ENCODE peak calls at places on chromosomes 7 and 10, in ten cellular contexts. L is GM12865; C is dorsolateral prefrontal cortex; D is AG09309; J is fibroblast of mammary gland; W is astrocyte; I is HAP-1; X is CD8-positive, alpha-beta memory T cell; R is colonic mucosa; B is AG10803. F is an unnamed sample.

GRCh38 chr7:88480901-88481300 is 174.2 kb upstream of the STEAP4 start:
- DNase-seq in D (no peak), R (peak), J (peak), X (no peak), I (no peak), C (peak), L (no peak), B (no peak), W (no peak), F (no peak)

GRCh38 chr7:147483634-147484292 is 1106.8 kb upstream of the C7orf33 start:
- DNase-seq in I (no peak), R (no peak), L (no peak), X (no peak), J (peak), W (peak), C (no peak), B (no peak), D (no peak), F (peak)

GRCh38 chr7:149856583-149856982 is 17.2 kb upstream of the ATP6V0E2 start:
- DNase-seq in W (no peak), L (no peak), C (no peak), X (peak), I (no peak), J (no peak), B (no peak), D (no peak), R (no peak), F (no peak)

GRCh38 chr7:24718977-24719491 is 38.2 kb downstream of the GSDME start:
- DNase-seq in L (peak), C (no peak), X (no peak), I (no peak), B (no peak), J (no peak), R (no peak), W (no peak), D (no peak), F (no peak)

GRCh38 chr10:6737758-6738463 is 157.8 kb upstream of the PRKCQ start:
- DNase-seq in D (no peak), B (peak), C (no peak), I (no peak), X (no peak), J (peak), L (no peak), W (peak), R (no peak), F (peak)

GRCh38 chr10:77846718-77847311 is 79.7 kb downstream of the DLG5 start:
- DNase-seq in R (peak), X (peak), W (peak), C (peak), L (peak), I (peak), J (peak), D (no peak), B (peak), F (peak)

GRCh38 chr10:110525349-110526260 is 27.9 kb downstream of the DUSP5 start:
- DNase-seq in B (peak), I (no peak), J (peak), L (no peak), W (peak), R (no peak), D (no peak), X (no peak), C (no peak), F (peak)

GRCh38 chr10:24790599-24790998 is 66.9 kb upstream of the ARHGAP21 start:
- DNase-seq in X (no peak), D (no peak), W (peak), R (no peak), J (no peak), L (no peak), I (no peak), B (no peak), C (peak), F (no peak)

GRCh38 chr10:92876509-92877036 is 28.3 kb downstream of the EXOC6 start:
- DNase-seq in C (no peak), B (no peak), I (no peak), D (no peak), X (no peak), L (no peak), J (no peak), W (no peak), R (no peak), F (no peak)

GRCh38 chr7:27709137-27710075 is 30.6 kb upstream of the TAX1BP1 start:
- DNase-seq in J (peak), X (no peak), I (no peak), L (no peak), R (no peak), C (no peak), B (peak), W (peak), D (peak), F (peak)
- H3K4me3 ChIP-seq in J (no peak), X (no peak), I (no peak), L (no peak), R (no peak), C (no peak), B (no peak), W (no peak), D (no peak), F (no peak)

DNA sequence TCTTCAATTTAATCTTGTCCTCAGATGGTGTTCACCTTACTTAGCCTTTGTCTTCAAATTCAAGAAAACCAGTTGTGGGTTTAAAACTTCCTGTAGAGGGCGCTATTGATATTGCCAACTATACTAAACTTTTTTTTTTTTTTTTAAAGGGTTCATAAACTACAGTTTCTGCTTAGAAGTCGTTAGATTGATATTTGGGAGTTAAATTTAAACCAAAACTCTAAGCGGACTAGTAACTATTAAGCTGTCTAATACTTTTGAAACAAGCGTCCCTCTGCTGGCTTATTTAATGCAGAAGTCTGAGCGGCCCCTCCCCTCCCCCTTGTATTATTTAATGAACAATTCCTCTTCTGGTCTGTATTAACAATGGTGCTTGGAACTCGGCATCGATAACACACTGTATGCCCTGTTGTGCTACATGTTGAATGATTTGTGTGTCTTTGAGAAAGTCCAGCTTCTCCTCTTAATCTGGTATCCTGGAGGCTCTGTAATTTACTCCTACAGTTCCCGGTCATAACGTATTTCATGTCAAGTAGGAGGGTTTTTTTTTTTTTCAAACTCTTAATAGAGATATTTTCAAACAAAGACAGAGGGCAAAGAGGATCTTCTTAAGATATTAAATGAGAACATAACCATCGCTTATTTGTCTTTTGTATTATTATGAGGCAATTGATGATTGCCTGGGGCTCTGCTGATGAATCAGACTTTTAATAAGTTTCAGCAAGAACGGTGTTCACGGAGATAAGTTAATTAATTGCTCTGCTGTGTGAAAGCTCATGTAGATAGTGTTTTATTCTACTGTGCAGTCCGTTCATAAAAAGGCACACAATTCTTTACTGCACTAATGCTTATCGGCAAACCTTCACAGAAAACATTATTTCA is 22.6 kb upstream of the CREB5 start:
- DNase-seq in W (peak), D (peak), X (no peak), J (peak), B (peak), I (peak), R (no peak), L (peak), C (no peak), F (peak)
- H3K4me3 ChIP-seq in W (peak), D (no peak), X (no peak), J (peak), B (peak), I (no peak), R (no peak), L (no peak), C (peak), F (peak)

DNA sequence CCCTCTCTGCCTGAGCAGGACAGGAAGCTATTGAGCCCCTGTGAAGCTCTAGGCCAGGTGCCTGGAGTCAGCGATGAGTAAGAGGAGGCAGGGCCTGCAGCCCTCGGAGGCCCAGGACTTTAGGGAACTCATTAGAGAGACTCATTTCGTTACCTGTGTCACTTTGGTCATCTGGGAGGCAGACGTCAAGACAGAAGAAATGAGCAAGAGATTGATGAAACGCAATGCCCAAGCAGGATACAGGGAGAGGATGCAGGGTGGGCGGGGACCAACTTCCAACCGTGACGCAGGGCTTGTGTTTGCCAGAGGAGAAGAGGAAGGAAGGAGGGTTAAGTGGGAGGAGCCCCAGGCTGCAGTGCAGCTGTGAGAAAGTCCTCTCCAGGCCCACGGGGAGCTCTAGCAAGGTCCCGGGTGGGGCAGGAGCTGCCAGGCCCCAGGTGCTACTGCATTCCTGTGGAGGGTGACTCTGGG is 26.4 kb upstream of the GNA12 start:
- DNase-seq in R (peak), B (peak), C (no peak), I (no peak), W (peak), J (peak), X (no peak), L (peak), D (no peak), F (peak)
- H3K4me3 ChIP-seq in R (no peak), B (no peak), C (no peak), I (no peak), W (no peak), J (no peak), X (peak), L (no peak), D (no peak), F (no peak)

DNA sequence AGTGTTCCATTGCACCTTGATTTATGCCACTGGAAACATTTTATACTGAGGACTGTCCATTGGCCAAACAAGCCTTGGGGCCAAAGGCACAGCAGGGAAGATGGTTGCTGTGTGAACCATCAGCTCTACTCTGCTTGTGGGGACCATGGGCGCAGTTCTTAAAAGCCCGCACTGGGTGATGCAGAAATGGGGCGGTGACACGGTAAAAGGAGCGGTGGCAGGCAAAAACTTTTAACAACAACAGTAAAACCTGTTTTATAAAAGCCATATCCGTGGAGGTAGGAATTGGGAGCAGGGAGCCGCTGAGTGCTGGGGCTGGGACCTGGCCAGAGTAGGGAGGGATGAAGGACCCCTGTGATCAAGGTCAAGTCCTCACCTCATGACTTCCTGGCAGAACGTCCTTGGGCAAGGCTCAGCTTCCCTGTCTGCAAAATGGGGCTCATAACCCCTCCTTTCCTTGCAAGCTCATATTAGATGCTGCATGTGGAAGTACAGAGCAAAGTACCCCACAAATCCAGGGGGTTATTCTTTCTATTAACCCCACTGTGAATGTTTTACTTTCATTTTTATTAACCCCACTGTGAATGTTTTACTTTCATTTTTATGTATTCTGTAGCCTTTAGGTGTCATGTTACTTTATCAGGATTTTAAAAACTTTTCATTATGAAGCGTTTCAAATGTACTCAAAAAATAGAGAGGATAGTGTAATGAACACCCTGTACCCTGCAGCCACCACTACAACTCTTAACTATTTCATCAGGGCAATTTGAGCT is 78.3 kb downstream of the GRK5 start:
- DNase-seq in W (no peak), D (no peak), C (no peak), X (no peak), R (no peak), J (no peak), L (no peak), I (no peak), B (no peak), F (no peak)
- H3K4me3 ChIP-seq in W (no peak), D (no peak), C (no peak), X (peak), R (no peak), J (no peak), L (peak), I (no peak), B (no peak), F (no peak)

GRCh38 chr7:143887078-143887477 is 14.9 kb downstream of the TCAF1 start:
- DNase-seq in J (no peak), X (no peak), R (no peak), W (no peak), B (no peak), C (no peak), D (no peak), L (no peak), I (no peak), F (no peak)

GRCh38 chr7:143882611-143883078 is 19.3 kb downstream of the TCAF1 start:
- DNase-seq in C (peak), W (peak), R (peak), B (peak), I (no peak), J (peak), X (no peak), L (no peak), D (no peak), F (peak)

GRCh38 chr7:143884276-143884977 is 17.5 kb downstream of the TCAF1 start:
- DNase-seq in C (no peak), D (no peak), B (no peak), R (no peak), L (no peak), I (no peak), X (no peak), J (no peak), W (no peak), F (no peak)

GRCh38 chr7:143885951-143886350 is 16.0 kb downstream of the TCAF1 start:
- DNase-seq in R (no peak), W (no peak), I (no peak), D (no peak), L (no peak), B (no peak), C (no peak), J (no peak), X (no peak), F (no peak)

DNA sequence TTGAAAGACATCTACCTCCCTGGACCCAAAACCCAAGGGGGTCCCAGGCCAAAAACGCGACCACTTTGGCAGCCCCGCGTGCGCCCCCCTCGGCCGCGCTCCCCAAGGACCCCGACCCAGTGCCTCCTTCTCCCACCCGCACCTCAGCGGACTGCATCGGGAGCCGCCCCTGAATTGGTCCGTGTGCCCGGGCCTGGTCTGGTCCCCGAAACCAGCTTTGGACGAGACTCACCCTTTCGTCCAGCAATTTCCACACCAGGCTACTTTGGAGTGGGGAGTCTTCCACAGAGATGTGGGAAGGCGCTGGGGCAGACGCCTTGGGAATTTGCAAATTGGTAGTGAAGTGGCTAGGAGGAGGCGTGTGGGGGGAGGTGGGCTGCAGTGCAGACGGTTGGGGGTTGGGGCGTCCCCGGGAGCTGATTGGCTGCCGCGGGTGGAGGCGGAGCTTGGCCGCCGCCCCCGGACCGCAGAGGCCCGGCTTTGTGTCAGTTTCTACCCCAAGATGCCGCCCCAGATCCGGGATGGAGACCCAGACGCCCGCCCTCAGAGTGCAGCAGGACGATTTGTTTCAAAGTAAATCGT is 16.9 kb downstream of the TCAF1 start:
- DNase-seq in L (peak), C (peak), J (peak), B (peak), X (no peak), W (peak), D (no peak), I (no peak), R (peak), F (peak)
- H3K4me3 ChIP-seq in L (no peak), C (peak), J (peak), B (peak), X (no peak), W (peak), D (peak), I (no peak), R (peak), F (peak)

GRCh38 chr10:49613160-49613881 is 516 bp upstream of the CHAT start:
- DNase-seq in L (no peak), D (no peak), X (no peak), I (no peak), R (no peak), W (no peak), C (no peak), B (no peak), J (no peak), F (no peak)
- H3K4me3 ChIP-seq in L (no peak), D (no peak), X (no peak), I (no peak), R (no peak), W (no peak), C (no peak), B (no peak), J (no peak), F (no peak)

DNA sequence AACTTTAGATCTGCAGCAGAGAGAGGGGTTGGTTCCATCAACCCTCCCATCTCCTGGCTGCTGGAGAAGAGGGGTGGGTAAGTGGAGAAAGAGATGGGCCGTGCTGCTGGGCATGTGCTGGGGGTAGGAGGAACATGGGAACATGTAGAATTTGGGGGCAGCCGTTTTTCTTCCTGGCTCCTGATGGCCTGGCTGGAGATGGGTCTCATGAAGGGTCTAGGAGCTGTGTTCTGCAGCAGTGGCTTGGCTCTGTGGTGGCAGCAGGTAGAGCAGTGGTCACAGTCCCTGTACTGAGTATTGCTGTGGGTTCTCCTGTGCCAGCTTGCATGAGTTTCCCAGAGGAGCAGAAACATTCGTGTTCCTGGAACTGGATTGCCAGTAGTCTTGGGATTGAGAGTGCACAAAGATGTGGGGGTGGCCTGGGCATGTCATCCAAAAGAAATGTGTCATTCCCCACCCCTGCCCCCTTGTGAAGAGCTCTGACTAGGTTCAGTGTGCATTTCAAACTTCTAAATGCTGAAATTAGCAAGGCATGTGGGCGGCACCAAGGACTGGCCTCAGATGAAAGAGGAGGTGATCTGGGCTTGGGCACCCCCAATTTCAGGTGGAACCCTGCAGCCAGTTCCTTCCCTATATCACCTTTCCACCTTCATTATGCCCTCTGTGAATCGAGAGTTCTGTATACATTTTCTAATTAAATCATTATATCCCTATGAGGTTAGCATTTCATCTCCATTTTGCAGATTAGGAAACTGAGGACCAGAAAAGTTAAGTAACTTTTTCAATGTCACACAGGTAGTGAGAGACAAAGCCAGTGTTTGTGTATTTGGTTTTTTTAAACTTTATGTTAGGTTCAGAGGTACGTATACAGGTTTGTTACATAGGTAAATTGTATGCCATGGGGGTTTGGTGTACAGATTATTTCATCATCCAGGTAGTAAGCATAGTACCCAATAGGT is 2.1 kb downstream of the CHST3 start:
- DNase-seq in R (no peak), D (no peak), J (peak), I (no peak), L (no peak), C (no peak), X (no peak), W (peak), B (peak), F (peak)
- H3K4me3 ChIP-seq in R (no peak), D (peak), J (peak), I (peak), L (no peak), C (peak), X (no peak), W (peak), B (peak), F (peak)

GRCh38 chr7:22433710-22434460 is 66.1 kb downstream of the STEAP1B start:
- DNase-seq in B (peak), R (no peak), X (no peak), W (peak), I (no peak), L (no peak), C (no peak), D (no peak), J (peak), F (peak)

GRCh38 chr7:22438994-22439393 is 61.0 kb downstream of the STEAP1B start:
- DNase-seq in L (peak), X (no peak), J (no peak), B (no peak), W (no peak), D (no peak), I (no peak), R (no peak), C (no peak), F (no peak)

GRCh38 chr7:22432203-22432718 is 67.7 kb downstream of the STEAP1B start:
- DNase-seq in X (no peak), B (no peak), W (no peak), L (no peak), C (no peak), J (no peak), R (no peak), D (no peak), I (no peak), F (no peak)

GRCh38 chr7:22435105-22435504 is 64.9 kb downstream of the STEAP1B start:
- DNase-seq in D (no peak), C (no peak), L (peak), B (no peak), I (no peak), R (no peak), J (no peak), X (no peak), W (no peak), F (no peak)

DNA sequence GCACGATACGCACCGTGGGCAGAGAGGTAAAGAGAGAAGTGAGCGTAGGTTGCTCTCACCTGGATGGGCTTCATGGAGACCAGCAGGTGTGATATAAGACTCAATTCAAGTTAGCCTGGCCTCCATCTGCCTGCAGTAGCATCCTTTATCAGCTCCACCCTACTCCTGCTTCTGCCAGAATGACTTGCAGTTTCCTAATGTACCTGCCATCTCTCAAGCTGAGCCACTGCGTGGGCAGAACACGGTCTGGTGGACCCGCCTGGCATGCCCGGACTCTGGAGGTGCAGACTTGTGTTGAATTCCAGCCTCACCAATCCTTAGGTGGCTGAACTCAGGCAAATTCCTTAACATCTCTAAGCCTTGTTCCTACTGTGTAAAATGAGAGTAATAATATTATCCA is 64.3 kb downstream of the STEAP1B start:
- DNase-seq in X (no peak), W (no peak), L (peak), I (no peak), J (no peak), B (no peak), D (no peak), C (no peak), R (no peak), F (no peak)
- H3K4me3 ChIP-seq in X (no peak), W (no peak), L (peak), I (no peak), J (no peak), B (no peak), D (no peak), C (no peak), R (no peak), F (no peak)

F was measured in GM23248.